ENCODE peak calls at places on chromosomes 16 and 17, in six cellular contexts. E, Y, V, W, T and N are unnamed samples.

GRCh38 chr17:8002646-8003593 is 505 bp downstream of the GUCY2D start:
- DNase-seq in E (no peak), Y (no peak), V (no peak), W (no peak), T (no peak), N (no peak)

GRCh38 chr17:43830510-43831145 is 2.3 kb downstream of the MPP3 start:
- DNase-seq in E (no peak), Y (no peak), V (no peak), W (no peak), T (no peak), N (no peak)

GRCh38 chr17:81808778-81809555 is 5.0 kb downstream of the GCGR start:
- DNase-seq in E (no peak), Y (peak), V (no peak), W (no peak), T (no peak), N (no peak)

GRCh38 chr16:71399801-71400563 is 41.5 kb downstream of the CALB2 start:
- DNase-seq in E (no peak), Y (no peak), V (no peak), W (peak), T (no peak), N (no peak)

GRCh38 chr17:64202683-64203430 is 60.2 kb downstream of the TEX2 start:
- DNase-seq in E (no peak), Y (no peak), V (peak), W (peak), T (peak), N (no peak)

GRCh38 chr17:49053171-49053829 is 56.1 kb downstream of the IGF2BP1 start:
- DNase-seq in E (no peak), Y (no peak), V (no peak), W (no peak), T (no peak), N (no peak)

GRCh38 chr17:40095944-40096791 is 4.2 kb downstream of the NR1D1 start:
- DNase-seq in E (no peak), Y (no peak), V (no peak), W (no peak), T (no peak), N (peak)

GRCh38 chr17:42248351-42249179 is 27.6 kb downstream of the STAT5B start:
- DNase-seq in E (peak), Y (no peak), V (no peak), W (peak), T (no peak), N (peak)

GRCh38 chr17:8713315-8713714 is 31.3 kb downstream of the CCDC42 start:
- DNase-seq in E (no peak), Y (no peak), V (no peak), W (no peak), T (no peak), N (no peak)

GRCh38 chr17:6468051-6468790 is 24.0 kb downstream of the PIMREG start:
- DNase-seq in E (no peak), Y (no peak), V (no peak), W (no peak), T (no peak), N (no peak)

GRCh38 chr17:43170766-43171681 is at the start of gene NBR1:
- DNase-seq in E (peak), Y (peak), V (peak), W (peak), T (peak), N (peak)

GRCh38 chr17:61494325-61495160 is 42.3 kb downstream of the TBX4 start:
- DNase-seq in E (no peak), Y (no peak), V (no peak), W (no peak), T (no peak), N (no peak)

GRCh38 chr17:61469474-61469873 is 17.3 kb downstream of the TBX4 start:
- DNase-seq in E (no peak), Y (peak), V (no peak), W (no peak), T (no peak), N (no peak)

GRCh38 chr17:8038954-8039610 is at the start of gene ALOX15B:
- DNase-seq in E (no peak), Y (no peak), V (peak), W (no peak), T (no peak), N (no peak)

GRCh38 chr17:34637041-34637547 is 57.7 kb downstream of the TMEM132E start:
- DNase-seq in E (no peak), Y (no peak), V (no peak), W (no peak), T (no peak), N (no peak)

GRCh38 chr17:38981640-38982039 is 14.4 kb upstream of the FBXO47 start:
- DNase-seq in E (no peak), Y (no peak), V (no peak), W (peak), T (no peak), N (no peak)

GRCh38 chr16:76653390-76654026 is 376.3 kb downstream of the CNTNAP4 start:
- DNase-seq in E (no peak), Y (no peak), V (peak), W (peak), T (peak), N (no peak)

GRCh38 chr17:70239391-70239826 is 70.1 kb downstream of the KCNJ2 start:
- DNase-seq in E (no peak), Y (no peak), V (no peak), W (no peak), T (no peak), N (no peak)

GRCh38 chr16:5031601-5032000 is 2.1 kb downstream of the NAGPA start:
- DNase-seq in E (no peak), Y (no peak), V (no peak), W (no peak), T (no peak), N (peak)

GRCh38 chr16:4261557-4262172 is 11.2 kb downstream of the TFAP4 start:
- DNase-seq in E (peak), Y (peak), V (peak), W (peak), T (no peak), N (peak)

GRCh38 chr16:17328971-17329370 is 141.8 kb downstream of the XYLT1 start:
- DNase-seq in E (no peak), Y (no peak), V (no peak), W (peak), T (no peak), N (no peak)

GRCh38 chr16:17318200-17318599 is 152.6 kb downstream of the XYLT1 start:
- DNase-seq in E (no peak), Y (no peak), V (no peak), W (no peak), T (no peak), N (no peak)

GRCh38 chr17:70074991-70075390 is at the start of gene KCNJ16:
- DNase-seq in E (no peak), Y (no peak), V (peak), W (no peak), T (no peak), N (no peak)

GRCh38 chr16:85002643-85003042 is 8.7 kb downstream of the ZDHHC7 start:
- DNase-seq in E (peak), Y (no peak), V (no peak), W (no peak), T (no peak), N (no peak)

GRCh38 chr17:74199306-74200092 is 4.0 kb upstream of the RPL38 start:
- DNase-seq in E (peak), Y (peak), V (peak), W (peak), T (peak), N (peak)

GRCh38 chr17:55577011-55577586 is 65.8 kb upstream of the SMIM36 start:
- DNase-seq in E (peak), Y (no peak), V (peak), W (peak), T (no peak), N (no peak)

GRCh38 chr16:20613471-20613887 is 37.3 kb upstream of the ACSM2B start:
- DNase-seq in E (no peak), Y (no peak), V (no peak), W (no peak), T (no peak), N (no peak)

GRCh38 chr17:65472602-65473001 is 88.8 kb downstream of the AXIN2 start:
- DNase-seq in E (no peak), Y (no peak), V (peak), W (peak), T (no peak), N (peak)

GRCh38 chr17:83041305-83041704 is 38.1 kb upstream of the METRNL start:
- DNase-seq in E (no peak), Y (no peak), V (no peak), W (no peak), T (no peak), N (no peak)

DNA sequence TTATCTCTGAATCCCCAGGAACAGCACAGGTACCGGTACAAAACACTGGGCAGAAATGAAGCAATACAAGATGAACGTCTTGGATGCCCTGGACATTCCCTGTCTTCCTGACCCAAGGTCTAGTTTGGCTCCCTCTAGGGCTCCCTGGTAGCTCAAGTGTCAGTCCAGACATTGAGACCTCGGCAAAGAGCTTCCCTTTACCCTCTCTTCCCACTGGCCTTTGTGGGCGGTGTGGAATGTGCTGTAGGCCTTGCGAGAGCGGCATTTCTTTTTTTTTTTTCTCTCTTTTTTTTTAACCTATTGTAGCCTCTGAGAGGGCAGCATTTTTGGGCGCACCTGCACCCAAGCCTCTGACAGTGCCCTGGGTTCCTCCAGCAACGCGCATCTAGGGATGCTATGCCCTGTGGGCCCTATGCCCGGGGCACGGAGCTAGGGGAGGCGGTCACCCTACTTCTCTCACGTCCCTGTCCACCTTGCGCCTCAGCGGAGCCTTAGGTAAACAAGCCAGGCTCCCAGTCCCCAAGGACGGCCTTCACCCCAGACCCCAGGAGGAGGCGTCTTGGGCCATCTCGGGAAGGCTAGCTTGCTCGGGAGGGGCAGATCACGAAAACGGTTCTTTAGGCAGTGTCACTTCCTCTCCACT is 1.2 kb upstream of the NFATC3 start:
- DNase-seq in E (no peak), Y (no peak), V (no peak), W (peak), T (no peak), N (no peak)
- TF ChIP-seq CTCF in E (no peak), Y (no peak), V (no peak), W (no peak), T (no peak), N (no peak)

DNA sequence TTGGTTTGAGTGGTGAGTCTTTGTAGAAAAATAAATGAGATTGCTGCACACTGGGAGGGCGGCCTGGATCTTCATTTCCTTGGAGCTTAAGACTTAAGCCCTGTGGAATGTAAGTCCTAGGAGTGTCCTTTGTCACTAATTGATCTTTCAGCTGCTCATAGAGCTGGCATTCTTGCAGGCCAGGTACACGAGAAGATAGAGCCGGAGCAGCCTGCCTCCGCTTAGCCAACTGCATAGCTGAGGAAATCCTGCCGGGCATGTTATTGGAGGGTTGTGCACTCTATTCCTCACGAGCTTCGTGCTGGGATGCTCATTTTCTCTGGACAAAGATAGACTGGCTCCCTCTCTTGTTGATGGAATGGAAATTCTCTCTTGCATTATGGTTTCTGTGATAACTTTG is 76.8 kb downstream of the RPA1 start:
- DNase-seq in E (no peak), Y (no peak), V (no peak), W (peak), T (no peak), N (no peak)
- TF ChIP-seq CTCF in E (no peak), Y (no peak), V (no peak), W (no peak), T (no peak), N (no peak)

GRCh38 chr17:47320879-47321502 is 2.8 kb upstream of the EFCAB13 start:
- DNase-seq in E (no peak), Y (no peak), V (no peak), W (no peak), T (no peak), N (no peak)

GRCh38 chr17:47315451-47316266 is 8.1 kb upstream of the EFCAB13 start:
- DNase-seq in E (no peak), Y (no peak), V (peak), W (peak), T (peak), N (no peak)

GRCh38 chr17:47316316-47316715 is 7.4 kb upstream of the EFCAB13 start:
- DNase-seq in E (no peak), Y (no peak), V (peak), W (no peak), T (no peak), N (no peak)

GRCh38 chr17:47317119-47317518 is 6.6 kb upstream of the EFCAB13 start:
- DNase-seq in E (no peak), Y (no peak), V (no peak), W (peak), T (no peak), N (no peak)

DNA sequence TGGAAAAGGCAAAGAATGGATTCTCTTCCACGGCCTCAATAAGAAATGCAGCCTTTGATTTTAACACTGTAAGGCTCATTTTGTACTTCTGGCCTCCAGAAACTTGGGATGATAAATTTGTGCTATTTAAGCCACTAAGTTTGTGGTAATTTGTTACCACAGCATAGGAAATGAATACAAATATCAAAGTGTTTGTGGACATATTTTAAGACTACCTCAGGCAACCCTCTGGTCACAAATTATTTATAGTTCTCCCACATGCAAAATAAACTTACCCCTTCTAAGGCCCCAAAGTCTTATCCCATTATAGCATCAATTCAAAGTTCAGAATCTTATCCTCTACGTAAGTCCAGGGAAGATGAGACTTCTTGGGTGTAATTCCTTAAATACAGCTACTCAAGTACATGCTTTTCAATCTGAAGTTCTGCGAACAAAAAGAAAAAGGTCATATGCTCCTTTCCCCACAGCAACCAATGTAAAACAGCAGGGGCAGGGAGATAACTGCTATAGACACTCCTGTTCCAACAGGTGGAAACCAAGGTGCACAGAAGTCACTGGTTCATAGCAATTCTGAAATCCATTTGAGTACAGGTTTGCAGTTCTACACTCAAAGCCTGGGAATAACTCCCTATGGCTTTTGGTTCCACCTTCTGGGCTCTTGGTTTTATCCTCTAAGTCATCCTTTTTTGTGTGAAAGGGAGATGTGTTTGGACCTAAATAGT is 5.4 kb upstream of the EFCAB13 start:
- DNase-seq in E (no peak), Y (no peak), V (no peak), W (no peak), T (no peak), N (no peak)
- TF ChIP-seq CTCF in E (no peak), Y (no peak), V (no peak), W (no peak), T (no peak), N (no peak)

DNA sequence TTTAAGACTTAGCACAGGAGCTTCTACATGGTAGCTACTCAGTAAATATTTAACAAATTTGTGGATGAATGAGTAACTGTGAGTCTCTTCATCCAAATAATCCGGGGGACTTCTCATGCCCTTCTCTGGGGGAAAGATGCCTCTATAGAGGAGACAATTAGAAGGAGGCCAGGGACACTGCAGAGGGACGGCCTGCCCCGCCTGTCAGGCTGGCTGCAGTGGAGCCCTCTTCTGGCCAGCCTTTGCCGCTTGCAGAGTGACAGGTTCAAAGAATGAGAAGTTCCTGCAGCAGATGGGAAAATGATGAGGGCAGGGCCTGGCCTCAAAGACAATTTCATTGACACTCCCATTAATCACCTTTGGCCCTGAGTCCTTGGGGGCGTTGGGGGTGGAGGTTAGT is 339.1 kb downstream of the MAF start:
- DNase-seq in E (peak), Y (no peak), V (no peak), W (no peak), T (no peak), N (peak)
- TF ChIP-seq CTCF in E (peak), Y (no peak), V (no peak), W (no peak), T (no peak), N (peak)

GRCh38 chr16:22220714-22221113 is 14.6 kb downstream of the EEF2K start:
- DNase-seq in E (peak), Y (no peak), V (no peak), W (no peak), T (no peak), N (peak)

GRCh38 chr16:22220076-22220453 is 14.0 kb downstream of the EEF2K start:
- DNase-seq in E (peak), Y (no peak), V (no peak), W (peak), T (no peak), N (peak)

GRCh38 chr16:22225060-22225459 is 19.0 kb downstream of the EEF2K start:
- DNase-seq in E (no peak), Y (no peak), V (no peak), W (no peak), T (no peak), N (no peak)

GRCh38 chr16:22222006-22222405 is 15.9 kb downstream of the EEF2K start:
- DNase-seq in E (no peak), Y (no peak), V (no peak), W (no peak), T (no peak), N (no peak)

GRCh38 chr16:22222998-22223397 is 16.9 kb downstream of the EEF2K start:
- DNase-seq in E (no peak), Y (no peak), V (no peak), W (no peak), T (no peak), N (no peak)
- TF ChIP-seq CTCF in E (no peak), Y (no peak), V (no peak), W (no peak), T (no peak), N (no peak)